ENCODE peak calls at places on chromosomes 6 and 20, in eight cellular contexts. D is NCI-H1436; X is activated naive CD4-positive, alpha-beta T cell; O is CD14-positive monocyte; I is EL; Q is sigmoid colon; K is T-cell; W is AG20443. T is an unnamed sample.

GRCh38 chr6:163386329-163386910 is 28.1 kb upstream of the QKI start:
- DNase-seq in O (no peak), Q (no peak), D (no peak), X (no peak), K (no peak), W (no peak), I (no peak), T (no peak)

GRCh38 chr6:39239527-39240154 is 10.4 kb upstream of the KCNK5 start:
- DNase-seq in W (no peak), I (no peak), Q (peak), D (no peak), K (no peak), O (no peak), X (no peak), T (no peak)

GRCh38 chr20:32364554-32365208 is 6.5 kb downstream of the ASXL1 start:
- DNase-seq in X (no peak), I (no peak), Q (no peak), W (no peak), D (no peak), O (no peak), K (no peak), T (no peak)

GRCh38 chr6:17032595-17033591 is 69.0 kb upstream of the STMND1 start:
- DNase-seq in O (no peak), D (no peak), Q (peak), X (no peak), W (peak), I (peak), K (no peak), T (peak)

GRCh38 chr20:52539891-52540290 is 348.3 kb upstream of the ZFP64 start:
- DNase-seq in Q (no peak), I (no peak), W (no peak), D (no peak), X (no peak), K (no peak), O (no peak), T (no peak)

GRCh38 chr6:45617441-45617840 is 239.7 kb upstream of the SUPT3H start:
- DNase-seq in O (no peak), Q (no peak), D (no peak), X (no peak), I (peak), K (no peak), W (no peak), T (peak)

GRCh38 chr6:56764081-56764566 is 121.4 kb upstream of the DST start:
- DNase-seq in D (no peak), K (no peak), O (no peak), I (peak), W (no peak), X (no peak), Q (no peak), T (peak)

GRCh38 chr20:37525810-37526209 is 1.9 kb downstream of the BLCAP start:
- DNase-seq in D (no peak), X (no peak), Q (no peak), W (no peak), O (no peak), I (no peak), K (no peak), T (no peak)

GRCh38 chr6:20126789-20127653 is 85.2 kb downstream of the MBOAT1 start:
- DNase-seq in Q (peak), O (no peak), K (peak), W (peak), X (peak), D (peak), I (peak), T (peak)

GRCh38 chr6:40325041-40325440 is 262.1 kb downstream of the LRFN2 start:
- DNase-seq in O (no peak), Q (no peak), K (no peak), X (no peak), D (no peak), W (no peak), I (no peak), T (no peak)

GRCh38 chr20:2757001-2757400 is 43.4 kb downstream of the CPXM1 start:
- DNase-seq in O (no peak), W (peak), K (no peak), X (no peak), I (no peak), D (no peak), Q (no peak), T (no peak)

GRCh38 chr6:149963462-149964242 is at the start of gene ULBP1:
- DNase-seq in D (peak), K (peak), I (peak), W (peak), O (peak), Q (peak), X (peak), T (no peak)

GRCh38 chr6:159844737-159845645 is 44.9 kb downstream of the PNLDC1 start:
- DNase-seq in X (no peak), Q (no peak), I (no peak), K (no peak), W (no peak), O (no peak), D (no peak), T (no peak)

GRCh38 chr20:14780508-14780907 is 443.1 kb upstream of the FLRT3 start:
- DNase-seq in D (no peak), W (no peak), Q (no peak), K (no peak), X (no peak), O (no peak), I (peak), T (no peak)

GRCh38 chr6:156976144-156977088 is 199.2 kb downstream of the ARID1B start:
- DNase-seq in X (no peak), I (peak), D (peak), K (no peak), W (no peak), Q (peak), O (no peak), T (no peak)

GRCh38 chr6:22045261-22045912 is 251.4 kb downstream of the PRL start:
- DNase-seq in O (no peak), W (no peak), Q (no peak), D (no peak), X (no peak), I (no peak), K (no peak), T (no peak)

GRCh38 chr6:148829415-148830101 is 82.7 kb downstream of the UST start:
- DNase-seq in K (no peak), X (no peak), Q (no peak), O (no peak), W (no peak), D (no peak), I (no peak), T (no peak)

GRCh38 chr6:72410769-72411168 is 211.1 kb upstream of the KCNQ5 start:
- DNase-seq in W (no peak), I (no peak), D (no peak), Q (no peak), K (no peak), O (no peak), X (no peak), T (no peak)

GRCh38 chr20:59042151-59042795 is at the start of gene PRELID3B:
- DNase-seq in K (no peak), Q (peak), D (no peak), O (no peak), I (peak), W (peak), X (no peak), T (peak)

GRCh38 chr20:37938181-37938775 is 35.4 kb downstream of the VSTM2L start:
- DNase-seq in O (no peak), I (no peak), X (no peak), Q (no peak), W (no peak), K (no peak), D (no peak), T (no peak)

GRCh38 chr6:161048636-161049035 is 57.1 kb downstream of the MAP3K4 start:
- DNase-seq in W (peak), I (peak), D (no peak), Q (no peak), O (no peak), K (no peak), X (no peak), T (no peak)

GRCh38 chr20:25632940-25633790 is 9.4 kb upstream of the NANP start:
- DNase-seq in X (no peak), I (peak), D (no peak), O (no peak), K (no peak), Q (no peak), W (no peak), T (peak)

GRCh38 chr6:144659202-144659731 is 374.1 kb downstream of the UTRN start:
- DNase-seq in O (peak), X (no peak), W (peak), I (peak), K (no peak), Q (no peak), D (no peak), T (no peak)

GRCh38 chr6:97726378-97726777 is 443.4 kb upstream of the MMS22L start:
- DNase-seq in K (no peak), X (no peak), Q (no peak), D (no peak), O (no peak), W (peak), I (no peak), T (peak)

GRCh38 chr6:85484941-85485340 is 35.1 kb downstream of the NT5E start:
- DNase-seq in Q (no peak), D (no peak), W (no peak), O (no peak), I (no peak), K (no peak), X (no peak), T (no peak)

GRCh38 chr6:112202639-112203341 is 51.6 kb downstream of the LAMA4 start:
- DNase-seq in O (no peak), X (no peak), W (peak), Q (no peak), D (no peak), K (no peak), I (peak), T (no peak)

GRCh38 chr6:136439514-136440186 is 110.6 kb downstream of the MAP7 start:
- DNase-seq in Q (no peak), K (no peak), W (no peak), O (no peak), X (no peak), I (no peak), D (no peak), T (no peak)

T was measured in MCF 10A.